ENCODE peak calls at places on chromosomes 4 and X, in five cellular contexts. O is activated CD8-positive, alpha-beta memory T cell treated with anti-CD3 and anti-CD28 coated beads, Interleukin-2, amount 10 ng/mL, durations not matched to agents 7 days and 5 days; D is stimulated activated memory B cell treated with anti-CD40 and anti-IgM and Interleukin-4, amounts not matched to agents 10 μg/mL and 1 μg/mL and 100 μg/mL, for 72 hours; B is activated B cell treated with CpG ODN at 0.5 μM for 24 hours; I is omental fat pad. U is an unnamed sample.

GRCh38 chr4:92387459-92388069 is 83.8 kb downstream of the GRID2 start:
- ATAC-seq in D (no peak), O (no peak), I (no peak), B (no peak), U (no peak)

GRCh38 chr4:99846891-99847290 is 30.3 kb downstream of the DAPP1 start:
- ATAC-seq in I (no peak), O (no peak), B (no peak), D (no peak), U (no peak)

GRCh38 chr4:122588453-122589238 is 32.2 kb downstream of the IL21 start:
- ATAC-seq in O (no peak), B (no peak), D (no peak), I (no peak), U (no peak)

GRCh38 chr4:1683371-1683902 is 676 bp downstream of the FAM53A start:
- ATAC-seq in I (peak), O (no peak), D (peak), B (no peak), U (no peak)

GRCh38 chr4:9880411-9881197 is 99.2 kb downstream of the DRD5 start:
- ATAC-seq in I (peak), D (no peak), O (no peak), B (no peak), U (no peak)

GRCh38 chr4:133668061-133668851 is 519.2 kb downstream of the PCDH10 start:
- ATAC-seq in I (no peak), D (no peak), B (no peak), O (no peak), U (no peak)

GRCh38 chrX:20372533-20372932 is 105.8 kb upstream of the RPS6KA3 start:
- ATAC-seq in I (peak), D (no peak), B (no peak), O (no peak), U (no peak)

GRCh38 chr4:175419120-175419774 is 392.8 kb downstream of the GPM6A start:
- ATAC-seq in O (no peak), D (no peak), B (no peak), I (no peak), U (no peak)

GRCh38 chrX:106963111-106963510 is 36.9 kb downstream of the MORC4 start:
- ATAC-seq in D (no peak), B (no peak), I (no peak), O (no peak), U (no peak)

GRCh38 chr4:129239088-129239487 is 143.1 kb downstream of the C4orf33 start:
- ATAC-seq in B (no peak), I (peak), D (no peak), O (no peak), U (no peak)

GRCh38 chr4:88659890-88660208 is 37.8 kb downstream of the NAP1L5 start:
- ATAC-seq in O (no peak), D (no peak), I (no peak), B (no peak), U (no peak)

GRCh38 chr4:125390126-125390525 is 75.4 kb downstream of the FAT4 start:
- ATAC-seq in I (peak), B (no peak), D (no peak), O (no peak), U (no peak)

GRCh38 chrX:100635989-100636320 is 651 bp downstream of the TSPAN6 start:
- ATAC-seq in B (no peak), O (no peak), I (peak), D (no peak), U (no peak)

GRCh38 chr4:118712872-118713271 is 27.7 kb downstream of the METTL14 start:
- ATAC-seq in O (peak), B (no peak), D (no peak), I (no peak), U (peak)

GRCh38 chr4:57053508-57053907 is 56.7 kb downstream of the IGFBP7 start:
- ATAC-seq in B (no peak), I (peak), O (no peak), D (no peak), U (no peak)

GRCh38 chr4:159632031-159632430 is 529.2 kb downstream of the RAPGEF2 start:
- ATAC-seq in O (no peak), D (no peak), B (no peak), I (no peak), U (no peak)

GRCh38 chr4:80213117-80213815 is 16.0 kb downstream of the PRDM8 start:
- ATAC-seq in I (no peak), D (no peak), O (no peak), B (no peak), U (no peak)

GRCh38 chr4:95217197-95217596 is 331.6 kb downstream of the UNC5C start:
- ATAC-seq in B (no peak), O (no peak), D (no peak), I (no peak), U (no peak)

GRCh38 chr4:75505630-75506029 is 8.6 kb downstream of the RCHY1 start:
- ATAC-seq in I (no peak), D (no peak), O (no peak), B (no peak), U (no peak)

GRCh38 chr4:187606581-187606980 is 389.0 kb upstream of the ZFP42 start:
- ATAC-seq in B (no peak), D (no peak), O (no peak), I (no peak), U (no peak)

GRCh38 chr4:144565558-144566195 is 80.3 kb upstream of the HHIP start:
- ATAC-seq in D (no peak), B (no peak), O (no peak), I (no peak), U (no peak)

GRCh38 chr4:19748470-19748869 is 503.2 kb upstream of the SLIT2 start:
- ATAC-seq in I (peak), D (no peak), B (no peak), O (no peak), U (no peak)

GRCh38 chrX:54357414-54358377 is at the start of gene WNK3:
- ATAC-seq in B (peak), O (peak), I (peak), D (peak), U (peak)

GRCh38 chrX:112668476-112669404 is 11.0 kb downstream of the LHFPL1 start:
- ATAC-seq in D (peak), I (no peak), O (no peak), B (no peak), U (no peak)

GRCh38 chrX:136192135-136192534 is 44.8 kb downstream of the FHL1 start:
- ATAC-seq in B (no peak), O (no peak), D (no peak), I (no peak), U (no peak)

GRCh38 chr4:47698837-47699236 is 139.0 kb downstream of the CORIN start:
- ATAC-seq in D (no peak), B (no peak), O (no peak), I (no peak), U (no peak)

GRCh38 chr4:3226944-3227343 is 22.0 kb upstream of the MSANTD1 start:
- ATAC-seq in B (no peak), D (no peak), I (no peak), O (no peak), U (no peak)

GRCh38 chrX:22024577-22024976 is 7.5 kb upstream of the PHEX start:
- ATAC-seq in B (no peak), O (no peak), I (no peak), D (no peak), U (no peak)

GRCh38 chr4:40363382-40363920 is 28.3 kb downstream of the CHRNA9 start:
- ATAC-seq in D (no peak), I (no peak), B (no peak), O (no peak), U (no peak)

GRCh38 chrX:3638280-3638873 is 75.1 kb downstream of the PRKX start:
- ATAC-seq in O (no peak), B (peak), I (no peak), D (no peak), U (no peak)

GRCh38 chr4:185112104-185112503 is 31.0 kb upstream of the SLC25A4 start:
- ATAC-seq in B (no peak), O (no peak), I (peak), D (peak), U (no peak)